ENCODE peak calls at places on chromosomes 11 and 22, in ten cellular contexts. Q is right lobe of liver, V is IMR-90, T is endothelial cell of umbilical vein, S is transverse colon, N is prostate gland, E is upper lobe of left lung, I is breast epithelium, B is sigmoid colon, X is H54. W is an unnamed sample.
A peak's percentile ranks its signal among the peaks of the same experiment; 100 is the strongest.

GRCh38 chr22:44436656-44437492 is 61.2 kb downstream of the RTL6 start:
- DNase-seq in Q (peak; percentile 37), V (no peak), T (no peak), S (no peak), N (no peak), E (no peak), I (no peak), B (peak; percentile 46), X (no peak), W (no peak)

GRCh38 chr11:9001736-9002135 is 2.1 kb downstream of the NRIP3 start:
- DNase-seq in Q (no peak), V (peak; percentile 95), T (peak; percentile 77), S (no peak), N (no peak), E (no peak), I (no peak), B (no peak), X (peak; percentile 94), W (peak; percentile 47)

GRCh38 chr11:57638005-57638760 is 11.5 kb downstream of the YPEL4 start:
- DNase-seq in Q (no peak), V (peak; percentile 84), T (peak; percentile 80), S (peak; percentile 44), N (peak; percentile 74), E (peak; percentile 85), I (peak; percentile 80), B (peak; percentile 92), X (peak; percentile 95), W (peak; percentile 54)

GRCh38 chr11:113675003-113675471 is 31.1 kb downstream of the TMPRSS5 start:
- DNase-seq in Q (no peak), V (peak; percentile 88), T (no peak), S (no peak), N (no peak), E (no peak), I (no peak), B (no peak), X (peak; percentile 62), W (no peak)

GRCh38 chr22:41123151-41123550 is 30.8 kb downstream of the EP300 start:
- DNase-seq in Q (no peak), V (peak; percentile 20), T (peak; percentile 8), S (no peak), N (no peak), E (no peak), I (no peak), B (no peak), X (no peak), W (no peak)

GRCh38 chr11:70378506-70379134 is 19.7 kb upstream of the CTTN start:
- DNase-seq in Q (no peak), V (no peak), T (no peak), S (no peak), N (peak; percentile 21), E (no peak), I (no peak), B (peak; percentile 5), X (no peak), W (no peak)

GRCh38 chr11:112881461-112881860 is 79.8 kb upstream of the NCAM1 start:
- DNase-seq in Q (no peak), V (no peak), T (no peak), S (peak; percentile 31), N (peak; percentile 11), E (peak; percentile 45), I (peak; percentile 70), B (peak; percentile 83), X (peak; percentile 56), W (no peak)

GRCh38 chr11:67029146-67029545 is 6.2 kb downstream of the SYT12 start:
- DNase-seq in Q (no peak), V (peak; percentile 31), T (no peak), S (no peak), N (no peak), E (no peak), I (no peak), B (no peak), X (no peak), W (no peak)

GRCh38 chr11:1838426-1839131 is at the start of gene TNNI2:
- DNase-seq in Q (no peak), V (no peak), T (no peak), S (no peak), N (no peak), E (peak; percentile 81), I (no peak), B (no peak), X (no peak), W (no peak)

GRCh38 chr11:15159085-15159484 is 44.4 kb downstream of the INSC start:
- DNase-seq in Q (no peak), V (peak; percentile 49), T (no peak), S (no peak), N (no peak), E (no peak), I (no peak), B (no peak), X (peak; percentile 18), W (no peak)

GRCh38 chr22:38110863-38111852 is 674 bp upstream of the BAIAP2L2 start:
- DNase-seq in Q (peak; percentile 42), V (no peak), T (no peak), S (peak; percentile 81), N (no peak), E (peak; percentile 80), I (no peak), B (no peak), X (no peak), W (no peak)

GRCh38 chr22:35903571-35904331 is 124.9 kb downstream of the RBFOX2 start:
- DNase-seq in Q (no peak), V (no peak), T (peak; percentile 61), S (no peak), N (no peak), E (no peak), I (no peak), B (no peak), X (no peak), W (no peak)

GRCh38 chr11:17760102-17761029 is 25.8 kb downstream of the KCNC1 start:
- DNase-seq in Q (peak; percentile 77), V (peak; percentile 39), T (peak; percentile 49), S (peak; percentile 69), N (peak; percentile 17), E (no peak), I (no peak), B (no peak), X (peak; percentile 62), W (peak; percentile 59)

GRCh38 chr11:61896665-61897386 is 5.5 kb upstream of the FADS3 start:
- DNase-seq in Q (no peak), V (no peak), T (no peak), S (no peak), N (no peak), E (no peak), I (peak; percentile 61), B (no peak), X (no peak), W (no peak)

DNA sequence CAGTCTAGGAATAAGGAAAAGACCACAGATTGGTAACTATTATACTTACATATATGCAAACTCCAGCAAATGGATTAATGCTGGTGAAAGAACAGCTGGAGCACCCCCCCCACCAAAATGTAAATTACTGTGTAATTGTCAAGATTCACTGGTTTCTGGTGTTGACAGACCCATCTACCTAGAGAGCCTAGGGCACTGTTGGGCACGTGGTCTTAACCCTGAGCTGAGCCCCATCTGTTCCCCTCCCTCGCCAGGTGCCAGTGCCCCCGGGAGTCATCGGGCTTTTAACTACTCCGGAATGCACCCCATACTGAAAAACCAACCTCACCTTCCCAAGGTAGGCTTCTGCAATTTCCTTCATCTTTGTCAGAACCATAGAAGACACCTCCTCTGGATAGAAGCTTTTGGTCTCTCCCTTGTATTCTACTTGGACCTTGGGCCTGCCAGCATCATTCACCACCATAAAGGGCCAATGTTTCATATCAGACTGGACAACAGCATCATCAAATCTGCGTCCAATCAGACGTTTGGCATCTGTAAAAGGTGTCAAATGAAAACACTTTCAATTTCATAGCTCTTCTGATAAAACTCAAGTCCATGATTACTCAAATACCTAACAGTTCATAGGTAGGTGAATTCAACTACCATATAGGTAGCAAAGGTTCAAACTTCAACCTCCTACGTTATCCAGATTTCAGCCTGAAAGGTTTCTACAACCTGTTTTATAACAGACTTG is 1.5 kb downstream of the HSPA8 start:
- DNase-seq in Q (no peak), V (no peak), T (no peak), S (peak; percentile 20), N (no peak), E (no peak), I (no peak), B (no peak), X (no peak), W (peak; percentile 48)
- TF ChIP-seq POLR2A in Q (no peak), V (peak; percentile 1), T (no peak), S (no peak), N (no peak), E (no peak), I (no peak), B (no peak), X (no peak), W (no peak)

GRCh38 chr11:215581-216037 is 8.1 kb downstream of the RIC8A start:
- DNase-seq in Q (peak; percentile 36), V (no peak), T (no peak), S (no peak), N (no peak), E (no peak), I (no peak), B (peak; percentile 34), X (no peak), W (no peak)
- TF ChIP-seq POLR2A in Q (no peak), V (peak; percentile 31), T (no peak), S (no peak), N (no peak), E (no peak), I (no peak), B (no peak), X (no peak), W (no peak)

DNA sequence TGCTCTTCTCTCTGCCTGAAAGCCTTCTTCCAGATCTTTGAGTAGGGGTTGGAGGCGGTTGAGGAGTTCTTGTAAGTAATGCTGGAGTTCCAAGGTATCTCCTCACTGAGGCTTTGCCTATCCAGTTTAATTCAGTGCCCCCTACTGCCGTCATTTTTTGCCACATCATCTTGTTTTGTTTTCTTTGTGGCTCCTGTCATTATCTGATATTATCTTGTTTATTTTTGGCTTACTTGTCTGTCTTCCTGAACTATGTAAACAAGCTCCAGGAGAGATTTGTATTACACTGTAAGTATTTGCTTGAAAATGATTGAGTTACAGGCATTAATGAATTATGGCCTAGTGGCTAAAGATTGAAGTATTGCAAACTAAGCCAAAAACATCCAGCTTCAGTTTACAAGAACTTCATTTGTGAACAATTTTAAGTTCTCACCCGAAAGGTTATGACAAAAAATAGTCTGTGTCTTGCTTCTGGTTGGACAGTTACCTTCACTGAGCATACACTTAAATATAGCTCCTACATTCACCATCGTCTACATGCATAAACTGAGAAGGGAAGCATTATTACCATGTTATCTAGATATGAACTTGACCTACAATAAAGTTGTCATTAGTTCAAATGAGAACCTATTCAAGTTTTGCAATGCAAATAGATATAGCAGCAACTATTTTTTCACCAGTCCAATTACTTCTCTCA is 154.8 kb downstream of the ARHGAP42 start:
- DNase-seq in Q (no peak), V (no peak), T (no peak), S (no peak), N (no peak), E (no peak), I (no peak), B (no peak), X (no peak), W (no peak)
- TF ChIP-seq POLR2A in Q (no peak), V (no peak), T (no peak), S (no peak), N (no peak), E (no peak), I (no peak), B (no peak), X (no peak), W (no peak)

DNA sequence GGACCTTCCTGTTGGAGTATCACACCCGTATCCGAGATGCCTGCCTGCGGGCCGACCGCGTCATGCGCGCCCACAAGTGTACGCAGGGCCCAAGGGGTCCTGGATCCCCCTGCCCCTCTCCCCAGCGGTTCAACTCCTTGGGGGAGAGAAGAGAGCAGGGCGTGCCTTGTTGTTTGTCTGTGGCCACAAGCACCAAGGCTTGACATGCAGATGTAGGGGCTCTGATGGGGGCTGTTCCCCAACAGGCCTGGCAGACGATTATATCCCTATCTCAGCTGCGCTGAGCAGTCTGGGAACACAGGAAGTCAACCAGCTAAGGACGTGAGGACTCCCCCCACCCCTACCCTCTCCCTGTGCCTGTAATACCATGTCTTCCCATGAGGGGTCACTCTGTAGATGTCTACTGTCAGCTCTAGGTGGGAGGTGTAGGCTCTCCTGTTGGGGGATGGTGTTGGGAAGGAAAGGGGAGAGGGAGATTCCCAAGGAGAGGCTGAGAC is 6.8 kb downstream of the CFL1 start:
- DNase-seq in Q (no peak), V (no peak), T (no peak), S (no peak), N (no peak), E (peak; percentile 78), I (no peak), B (no peak), X (no peak), W (peak; percentile 47)
- TF ChIP-seq POLR2A in Q (no peak), V (peak; percentile 35), T (peak; percentile 58), S (no peak), N (no peak), E (no peak), I (no peak), B (no peak), X (no peak), W (no peak)